ENCODE peak calls at places on chromosomes 12 and 14, in five cellular contexts. K is left cardiac atrium, S is NCI-H1092 treated with DMSO at 0.1 percent for 48 hours, O is HEK293T, I is cardiac septum. D is an unnamed sample.

GRCh38 chr14:89123851-89124250 is 293.2 kb downstream of the FOXN3 start:
- DNase-seq in I (no peak), O (no peak), S (no peak), K (no peak), D (no peak)

GRCh38 chr12:48356041-48356768 is 5.5 kb upstream of the ZNF641 start:
- DNase-seq in S (no peak), O (no peak), K (no peak), I (no peak), D (no peak)

GRCh38 chr12:127125607-127126259 is 1141.2 kb upstream of the TMEM132C start:
- DNase-seq in K (no peak), I (no peak), S (no peak), O (no peak), D (no peak)

GRCh38 chr14:75442642-75443041 is 14.8 kb downstream of the JDP2 start:
- DNase-seq in S (no peak), O (no peak), I (no peak), K (no peak), D (no peak)

GRCh38 chr12:48336564-48336963 is 14.2 kb downstream of the ZNF641 start:
- DNase-seq in I (no peak), O (no peak), S (no peak), K (no peak), D (no peak)

GRCh38 chr14:68416156-68416555 is 376.7 kb downstream of the ZFP36L1 start:
- DNase-seq in I (no peak), K (no peak), S (no peak), O (no peak), D (no peak)

GRCh38 chr12:29589852-29590251 is 92.4 kb upstream of the OVCH1 start:
- DNase-seq in O (no peak), K (no peak), I (no peak), S (no peak), D (no peak)

GRCh38 chr12:54601841-54602240 is 13.4 kb upstream of the PPP1R1A start:
- DNase-seq in K (no peak), S (no peak), O (no peak), I (peak), D (peak)

D was measured in cerebellar cortex.